ENCODE peak calls at places on chromosomes 4 and X, in ten cellular contexts. I, V, K, M, W, J, C, N, X and U are unnamed samples.

GRCh38 chr4:82429728-82430192 is 502 bp downstream of the HNRNPDL start:
- DNase-seq in I (no peak), V (no peak), K (peak), M (no peak), W (no peak), J (no peak), C (no peak), N (peak), X (no peak), U (no peak)

GRCh38 chr4:128803783-128804182 is 5.7 kb upstream of the JADE1 start:
- DNase-seq in I (no peak), V (no peak), K (no peak), M (no peak), W (no peak), J (no peak), C (peak), N (no peak), X (no peak), U (no peak)

GRCh38 chrX:80022363-80023031 is 7.9 kb downstream of the TBX22 start:
- DNase-seq in I (no peak), V (no peak), K (no peak), M (peak), W (no peak), J (no peak), C (no peak), N (no peak), X (no peak), U (no peak)

GRCh38 chr4:76867880-76868655 is 29.9 kb downstream of the SOWAHB start:
- DNase-seq in I (peak), V (no peak), K (no peak), M (peak), W (no peak), J (no peak), C (no peak), N (no peak), X (peak), U (no peak)

GRCh38 chr4:54015421-54016065 is 48.9 kb downstream of the CHIC2 start:
- DNase-seq in I (no peak), V (no peak), K (no peak), M (no peak), W (no peak), J (no peak), C (peak), N (no peak), X (no peak), U (no peak)

GRCh38 chr4:1855334-1856070 is 454 bp downstream of the LETM1 start:
- DNase-seq in I (peak), V (no peak), K (no peak), M (no peak), W (no peak), J (peak), C (peak), N (no peak), X (peak), U (peak)

GRCh38 chrX:118717703-118718391 is 9.6 kb upstream of the IL13RA1 start:
- DNase-seq in I (no peak), V (no peak), K (no peak), M (no peak), W (no peak), J (no peak), C (no peak), N (no peak), X (no peak), U (no peak)

GRCh38 chr4:33709247-33709646 is 2535.1 kb downstream of the ARAP2 start:
- DNase-seq in I (no peak), V (no peak), K (peak), M (no peak), W (peak), J (peak), C (no peak), N (peak), X (no peak), U (no peak)

GRCh38 chr4:61805979-61806378 is 605.9 kb downstream of the ADGRL3 start:
- DNase-seq in I (no peak), V (no peak), K (peak), M (no peak), W (no peak), J (no peak), C (no peak), N (peak), X (no peak), U (no peak)

GRCh38 chrX:58025979-58026378 is 115.7 kb upstream of the ZXDA start:
- DNase-seq in I (no peak), V (no peak), K (peak), M (peak), W (peak), J (peak), C (peak), N (peak), X (no peak), U (no peak)

GRCh38 chr4:129110931-129111330 is 15.0 kb downstream of the C4orf33 start:
- DNase-seq in I (no peak), V (no peak), K (no peak), M (no peak), W (no peak), J (no peak), C (no peak), N (no peak), X (no peak), U (no peak)

GRCh38 chr4:41658106-41658505 is 90.4 kb downstream of the PHOX2B start:
- DNase-seq in I (no peak), V (no peak), K (no peak), M (no peak), W (no peak), J (no peak), C (no peak), N (no peak), X (no peak), U (no peak)

GRCh38 chr4:33725861-33726260 is 2518.5 kb downstream of the ARAP2 start:
- DNase-seq in I (no peak), V (no peak), K (no peak), M (no peak), W (no peak), J (peak), C (no peak), N (no peak), X (no peak), U (no peak)

GRCh38 chrX:24877854-24878650 is 137.7 kb downstream of the ARX start:
- DNase-seq in I (no peak), V (no peak), K (no peak), M (no peak), W (no peak), J (no peak), C (no peak), N (peak), X (no peak), U (no peak)

GRCh38 chr4:8104491-8105302 is 53.9 kb downstream of the ABLIM2 start:
- DNase-seq in I (no peak), V (no peak), K (no peak), M (no peak), W (no peak), J (no peak), C (no peak), N (no peak), X (no peak), U (no peak)

GRCh38 chrX:69541959-69542358 is 37.8 kb downstream of the NALF2 start:
- DNase-seq in I (no peak), V (no peak), K (no peak), M (no peak), W (no peak), J (no peak), C (no peak), N (no peak), X (no peak), U (no peak)

GRCh38 chr4:140052050-140052449 is 101.9 kb downstream of the MAML3 start:
- DNase-seq in I (no peak), V (no peak), K (peak), M (peak), W (peak), J (peak), C (peak), N (peak), X (peak), U (no peak)

GRCh38 chr4:57635900-57636299 is 525.7 kb upstream of the IGFBP7 start:
- DNase-seq in I (no peak), V (no peak), K (no peak), M (no peak), W (no peak), J (no peak), C (no peak), N (no peak), X (no peak), U (no peak)

GRCh38 chr4:57640391-57641100 is 530.4 kb upstream of the IGFBP7 start:
- DNase-seq in I (no peak), V (no peak), K (no peak), M (no peak), W (no peak), J (no peak), C (no peak), N (no peak), X (peak), U (no peak)

GRCh38 chr4:57639566-57640328 is 529.6 kb upstream of the IGFBP7 start:
- DNase-seq in I (no peak), V (no peak), K (no peak), M (no peak), W (no peak), J (no peak), C (no peak), N (no peak), X (peak), U (no peak)
- TF ChIP-seq CTCF in I (no peak), V (no peak), K (no peak), M (no peak), W (no peak), J (no peak), C (no peak), N (no peak), X (no peak), U (no peak)

DNA sequence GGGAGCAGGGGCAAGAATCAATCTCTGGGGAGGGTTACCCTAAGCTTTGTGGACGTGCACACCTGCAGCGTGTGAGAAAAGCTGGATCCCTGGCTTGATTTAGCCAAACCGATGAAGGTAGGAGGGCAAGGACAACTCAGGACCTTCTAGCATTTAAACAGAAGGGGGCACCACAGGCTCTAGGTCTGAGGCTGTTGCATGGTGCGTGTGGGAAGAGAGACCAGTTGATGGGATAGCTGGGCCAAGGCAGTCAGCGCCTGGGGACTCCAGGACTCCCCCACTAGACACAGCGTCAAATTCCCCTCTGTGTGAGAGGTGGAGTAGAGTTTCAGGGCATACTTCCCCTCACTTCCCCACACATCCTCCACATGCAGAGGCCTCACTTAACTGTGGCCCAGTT is 4.3 kb downstream of the GABRQ start:
- DNase-seq in I (no peak), V (no peak), K (no peak), M (peak), W (peak), J (peak), C (no peak), N (no peak), X (no peak), U (no peak)
- TF ChIP-seq CTCF in I (no peak), V (no peak), K (peak), M (peak), W (peak), J (no peak), C (peak), N (no peak), X (no peak), U (no peak)

DNA sequence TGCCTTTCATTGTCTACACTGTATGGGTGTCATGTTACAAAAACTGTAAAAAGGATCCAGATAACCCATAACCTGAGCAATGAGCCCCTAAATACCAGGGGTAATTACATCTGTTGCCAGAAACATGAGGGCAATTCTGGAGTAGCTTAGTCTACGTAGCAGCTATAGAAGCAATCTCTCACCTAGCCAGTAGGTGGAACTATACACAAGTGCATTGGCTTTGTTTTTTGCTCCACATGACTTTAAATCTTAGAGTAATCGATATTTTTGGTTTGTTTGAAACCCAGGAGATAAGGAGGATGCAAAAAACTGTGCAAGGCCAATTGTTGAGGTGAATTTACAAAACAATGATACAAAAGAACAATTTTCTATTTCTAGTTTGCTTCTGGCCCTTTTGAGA is 57.5 kb downstream of the GPR82 start:
- DNase-seq in I (no peak), V (no peak), K (peak), M (peak), W (peak), J (peak), C (peak), N (peak), X (no peak), U (no peak)
- TF ChIP-seq CTCF in I (peak), V (peak), K (peak), M (peak), W (peak), J (peak), C (peak), N (peak), X (peak), U (peak)

GRCh38 chr4:169030575-169030982 is 20.5 kb upstream of the CBR4 start:
- DNase-seq in I (no peak), V (no peak), K (peak), M (peak), W (no peak), J (peak), C (no peak), N (peak), X (no peak), U (no peak)

GRCh38 chr4:169032194-169032593 is 22.1 kb upstream of the CBR4 start:
- DNase-seq in I (no peak), V (no peak), K (no peak), M (no peak), W (no peak), J (no peak), C (no peak), N (no peak), X (no peak), U (no peak)

GRCh38 chr4:169031392-169031791 is 21.3 kb upstream of the CBR4 start:
- DNase-seq in I (no peak), V (no peak), K (no peak), M (no peak), W (no peak), J (no peak), C (no peak), N (no peak), X (no peak), U (no peak)

GRCh38 chr4:169033660-169034059 is 23.6 kb upstream of the CBR4 start:
- DNase-seq in I (no peak), V (no peak), K (no peak), M (peak), W (peak), J (no peak), C (no peak), N (no peak), X (no peak), U (no peak)

DNA sequence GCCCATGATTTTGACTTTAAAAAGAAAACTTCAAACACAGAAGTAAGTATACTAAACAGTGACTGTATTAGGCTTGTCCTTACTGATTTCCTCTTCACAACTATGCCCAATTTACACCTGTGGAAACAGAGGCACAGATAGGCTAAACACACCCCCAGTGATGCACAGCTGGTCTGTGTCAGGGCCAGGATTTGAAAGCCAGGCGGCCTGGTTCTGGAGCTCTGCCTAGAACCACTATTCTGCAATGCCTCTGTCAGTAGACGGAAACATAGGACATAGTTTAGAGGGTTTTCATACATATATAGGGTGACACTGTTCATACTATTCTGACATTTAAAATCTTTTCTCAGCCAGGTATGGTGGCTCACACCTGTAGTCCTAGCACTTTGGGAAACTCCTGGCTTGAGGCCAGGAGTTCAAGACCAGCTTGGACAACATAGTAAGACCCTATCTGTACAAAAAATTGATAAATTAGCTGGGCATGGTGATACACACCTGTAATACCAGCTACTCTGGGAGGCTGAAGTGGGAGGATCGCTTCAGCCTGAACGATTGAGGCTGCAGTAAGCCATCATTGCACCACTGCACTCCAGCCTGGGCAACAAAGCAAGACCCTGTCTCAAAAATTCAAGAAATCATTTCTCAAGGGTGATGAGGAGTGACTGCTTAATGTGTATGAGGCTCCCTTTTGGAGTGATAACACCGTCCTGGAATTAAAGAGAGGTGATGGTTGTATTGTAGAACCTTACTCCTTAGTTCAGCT is 23.0 kb upstream of the CBR4 start:
- DNase-seq in I (no peak), V (no peak), K (no peak), M (no peak), W (no peak), J (no peak), C (no peak), N (no peak), X (no peak), U (no peak)
- TF ChIP-seq CTCF in I (no peak), V (no peak), K (no peak), M (no peak), W (no peak), J (no peak), C (no peak), N (no peak), X (no peak), U (no peak)

GRCh38 chr4:15392053-15392805 is 35.6 kb upstream of the C1QTNF7 start:
- DNase-seq in I (no peak), V (no peak), K (no peak), M (no peak), W (no peak), J (no peak), C (no peak), N (peak), X (no peak), U (no peak)
- TF ChIP-seq CTCF in I (no peak), V (no peak), K (no peak), M (no peak), W (no peak), J (no peak), C (no peak), N (no peak), X (no peak), U (no peak)

GRCh38 chrX:148535639-148536038 is 35.2 kb downstream of the AFF2 start:
- DNase-seq in I (no peak), V (no peak), K (no peak), M (no peak), W (no peak), J (peak), C (no peak), N (peak), X (no peak), U (no peak)

DNA sequence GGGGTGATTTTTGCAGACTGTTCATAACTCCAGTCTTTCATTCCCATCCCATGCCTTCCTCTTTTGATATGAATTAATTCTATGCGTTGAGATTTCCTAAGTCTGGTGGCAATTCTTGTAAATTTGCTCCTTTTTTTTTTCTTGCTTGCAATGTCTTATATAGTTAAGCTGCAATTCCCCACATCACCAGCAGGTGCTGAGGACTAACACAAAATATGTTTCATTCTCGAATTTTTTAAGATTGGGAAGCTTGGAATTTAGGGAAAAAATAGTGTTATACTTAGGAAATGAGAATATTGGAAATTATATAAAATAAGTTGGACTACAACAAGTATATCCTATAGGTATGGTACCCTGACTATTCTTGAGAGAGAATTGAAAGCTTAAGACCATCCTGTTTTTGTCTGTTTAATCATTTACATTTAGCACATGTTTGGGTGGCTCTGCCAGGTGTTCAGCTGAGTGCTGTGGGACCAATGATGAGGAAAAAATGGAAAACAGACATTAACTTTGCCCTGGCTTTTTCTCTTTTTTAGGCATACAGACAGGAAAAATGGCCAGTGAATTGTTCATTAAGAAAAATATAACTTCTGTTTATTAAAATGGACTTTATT is 30.2 kb downstream of the AFF2 start:
- DNase-seq in I (no peak), V (no peak), K (peak), M (no peak), W (peak), J (peak), C (peak), N (peak), X (no peak), U (no peak)
- TF ChIP-seq CTCF in I (peak), V (peak), K (peak), M (peak), W (peak), J (peak), C (peak), N (peak), X (peak), U (peak)

GRCh38 chrX:20066968-20067708 is 49.6 kb downstream of the MAP7D2 start:
- DNase-seq in I (no peak), V (peak), K (peak), M (peak), W (peak), J (peak), C (peak), N (peak), X (no peak), U (no peak)
- TF ChIP-seq CTCF in I (peak), V (peak), K (peak), M (peak), W (peak), J (peak), C (peak), N (peak), X (peak), U (no peak)

DNA sequence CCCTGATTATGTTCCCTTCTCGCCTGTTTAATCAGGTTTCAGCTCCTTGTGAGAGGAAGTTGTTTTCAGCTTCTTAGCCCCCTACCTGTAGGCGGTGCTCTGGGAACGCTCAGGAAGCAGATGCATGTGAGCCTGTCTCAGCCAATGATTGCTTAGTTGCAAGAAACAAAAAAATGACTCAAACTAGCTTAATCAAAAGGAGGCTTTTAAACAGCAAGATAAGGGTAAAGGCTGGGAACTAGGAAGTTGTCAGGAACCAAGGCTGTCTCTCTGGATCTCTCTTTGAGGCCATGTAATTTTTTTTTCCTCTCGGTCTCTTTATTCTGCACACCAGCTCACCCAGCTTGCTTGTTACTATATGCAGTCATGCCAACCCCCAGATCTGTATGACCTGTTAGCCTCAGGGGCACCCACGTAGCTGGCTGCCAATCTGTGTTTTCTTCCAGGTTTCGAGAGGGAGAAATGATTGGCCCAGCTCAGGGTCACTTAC is 109.1 kb downstream of the PTTG2 start:
- DNase-seq in I (peak), V (no peak), K (no peak), M (no peak), W (peak), J (peak), C (peak), N (peak), X (peak), U (no peak)
- TF ChIP-seq CTCF in I (peak), V (no peak), K (peak), M (peak), W (peak), J (peak), C (peak), N (peak), X (peak), U (no peak)